ENCODE peak calls at places on chromosome 9, in five cellular contexts. I is K562; O is CD8-positive, alpha-beta T cell; N is gastrocnemius medialis; C is HFF-Myc. U is an unnamed sample.

GRCh38 chr9:123843703-123844102 is 86.2 kb downstream of the DENND1A start:
- DNase-seq in I (no peak), O (no peak), N (no peak), C (no peak), U (no peak)

GRCh38 chr9:86064220-86064619 is 35.1 kb downstream of the GOLM1 start:
- DNase-seq in I (no peak), O (no peak), N (no peak), C (no peak), U (no peak)

GRCh38 chr9:26077860-26078259 is 399.6 kb upstream of the TUSC1 start:
- DNase-seq in I (no peak), O (no peak), N (no peak), C (no peak), U (no peak)

GRCh38 chr9:83583151-83584014 is 39.6 kb upstream of the IDNK start:
- DNase-seq in I (peak; percentile 50), O (peak; percentile 24), N (no peak), C (peak; percentile 35), U (peak; percentile 77)

GRCh38 chr9:87157366-87158031 is 210.2 kb upstream of the GAS1 start:
- DNase-seq in I (no peak), O (no peak), N (no peak), C (no peak), U (no peak)

GRCh38 chr9:95239071-95239470 is 78.4 kb downstream of the FANCC start:
- DNase-seq in I (no peak), O (no peak), N (no peak), C (no peak), U (no peak)

GRCh38 chr9:136613824-136614371 is 48.8 kb upstream of the EGFL7 start:
- DNase-seq in I (no peak), O (no peak), N (no peak), C (no peak), U (no peak)

GRCh38 chr9:98323051-98323830 is 67.8 kb upstream of the TBC1D2 start:
- DNase-seq in I (no peak), O (no peak), N (no peak), C (no peak), U (no peak)

GRCh38 chr9:83066771-83067170 is 3.8 kb upstream of the RASEF start:
- DNase-seq in I (no peak), O (no peak), N (no peak), C (peak; percentile 74), U (peak; percentile 86)

GRCh38 chr9:77751341-77752091 is 103.4 kb upstream of the GNA14 start:
- DNase-seq in I (peak; percentile 9), O (no peak), N (no peak), C (peak; percentile 94), U (peak; percentile 90)

GRCh38 chr9:77759391-77759790 is 111.3 kb upstream of the GNA14 start:
- DNase-seq in I (no peak), O (no peak), N (no peak), C (no peak), U (no peak)

GRCh38 chr9:77753183-77753582 is 105.1 kb upstream of the GNA14 start:
- DNase-seq in I (no peak), O (no peak), N (no peak), C (no peak), U (no peak)

GRCh38 chr9:77752566-77752965 is 104.4 kb upstream of the GNA14 start:
- DNase-seq in I (no peak), O (no peak), N (no peak), C (no peak), U (peak; percentile 98)

GRCh38 chr9:77756449-77756848 is 108.3 kb upstream of the GNA14 start:
- DNase-seq in I (no peak), O (no peak), N (no peak), C (no peak), U (no peak)
- TF ChIP-seq CTCF in I (peak; percentile 15), O (no peak), N (no peak), C (no peak), U (no peak)

GRCh38 chr9:76758476-76758875 is 5.8 kb upstream of the PCA3 start:
- DNase-seq in I (no peak), O (no peak), N (no peak), C (no peak), U (peak; percentile 64)

GRCh38 chr9:76761448-76761847 is 2.8 kb upstream of the PCA3 start:
- DNase-seq in I (peak; percentile 11), O (no peak), N (no peak), C (no peak), U (peak; percentile 34)

GRCh38 chr9:76759726-76760125 is 4.5 kb upstream of the PCA3 start:
- DNase-seq in I (no peak), O (no peak), N (no peak), C (no peak), U (no peak)

GRCh38 chr9:76757274-76757673 is 7.0 kb upstream of the PCA3 start:
- DNase-seq in I (no peak), O (no peak), N (no peak), C (no peak), U (no peak)

DNA sequence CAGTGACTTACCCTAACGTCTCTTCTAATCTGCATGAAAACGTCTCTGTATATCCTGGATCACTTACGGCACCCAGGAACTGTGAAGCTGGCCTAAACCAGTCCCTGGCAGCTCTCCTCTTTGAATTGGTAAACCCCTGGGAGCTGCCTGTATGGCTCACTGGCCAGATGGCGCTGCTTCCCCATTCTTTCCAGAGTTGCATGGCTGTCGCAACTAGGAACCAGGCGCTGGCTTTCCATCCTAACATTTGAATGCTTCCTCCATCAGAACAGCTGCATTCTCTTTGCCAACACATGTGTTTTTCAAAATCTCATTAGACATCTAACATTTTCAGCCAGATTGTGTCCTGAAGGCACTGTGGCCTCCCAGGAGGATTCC is 8.0 kb upstream of the PCA3 start:
- DNase-seq in I (no peak), O (no peak), N (peak; percentile 6), C (peak; percentile 22), U (peak; percentile 40)
- TF ChIP-seq CTCF in I (peak; percentile 40), O (no peak), N (no peak), C (peak; percentile 40), U (peak; percentile 8)

GRCh38 chr9:133421615-133422542 is at the start of gene ADAMTS13:
- DNase-seq in I (no peak), O (no peak), N (no peak), C (no peak), U (no peak)
- TF ChIP-seq CTCF in I (peak; percentile 27), O (no peak), N (no peak), C (peak; percentile 33), U (no peak)

DNA sequence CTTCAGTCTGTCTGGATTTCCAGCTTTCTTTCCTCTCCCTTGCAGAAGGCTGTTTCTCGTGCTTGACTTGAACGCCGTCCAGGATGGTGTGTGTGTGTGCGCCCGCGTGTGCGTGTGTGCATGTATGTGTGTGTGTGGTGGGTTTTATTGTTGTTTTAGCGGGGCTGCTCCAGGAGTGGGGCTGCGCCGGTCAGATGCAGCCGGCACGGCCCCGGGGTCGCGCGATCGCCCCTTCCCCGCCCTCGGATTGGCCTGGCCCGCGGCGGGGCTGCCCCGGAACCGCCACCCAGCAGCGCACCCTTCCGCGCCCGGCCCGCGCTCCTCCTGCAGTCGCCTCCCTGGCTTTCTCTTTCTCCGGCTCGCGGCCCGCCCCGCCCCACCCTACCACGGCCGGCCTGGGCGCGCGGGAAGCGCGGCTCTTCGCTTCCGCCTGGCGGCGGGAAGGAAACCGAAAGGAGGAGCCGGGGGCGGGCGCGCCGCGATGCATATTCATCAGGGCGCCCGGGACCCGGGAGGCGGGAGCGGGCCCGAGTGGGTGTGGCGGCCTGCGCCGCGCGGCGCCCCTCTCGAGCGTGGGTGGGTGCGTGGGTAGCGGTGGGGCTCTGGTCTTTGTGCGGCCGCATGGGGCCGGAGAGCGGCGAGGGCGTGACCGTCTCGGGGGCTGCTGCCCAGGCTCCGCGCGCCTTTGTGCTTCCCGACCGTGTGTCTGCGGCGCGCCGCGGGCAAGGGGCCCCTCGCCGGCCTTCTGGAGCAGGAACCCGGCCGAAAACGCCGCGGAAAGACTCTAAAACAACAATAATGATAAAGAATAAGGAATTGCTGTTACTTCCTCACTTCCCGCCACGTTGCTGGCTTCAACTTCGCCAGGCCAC is 8.5 kb upstream of the NFIB start:
- DNase-seq in I (peak; percentile 83), O (peak; percentile 53), N (peak; percentile 86), C (no peak), U (peak; percentile 94)
- TF ChIP-seq CTCF in I (peak; percentile 40), O (no peak), N (peak; percentile 71), C (peak; percentile 26), U (peak; percentile 46)

GRCh38 chr9:12702160-12702758 is 9.1 kb downstream of the TYRP1 start:
- DNase-seq in I (peak; percentile 3), O (no peak), N (no peak), C (no peak), U (peak; percentile 85)
- TF ChIP-seq CTCF in I (no peak), O (no peak), N (no peak), C (peak; percentile 62), U (peak; percentile 70)

DNA sequence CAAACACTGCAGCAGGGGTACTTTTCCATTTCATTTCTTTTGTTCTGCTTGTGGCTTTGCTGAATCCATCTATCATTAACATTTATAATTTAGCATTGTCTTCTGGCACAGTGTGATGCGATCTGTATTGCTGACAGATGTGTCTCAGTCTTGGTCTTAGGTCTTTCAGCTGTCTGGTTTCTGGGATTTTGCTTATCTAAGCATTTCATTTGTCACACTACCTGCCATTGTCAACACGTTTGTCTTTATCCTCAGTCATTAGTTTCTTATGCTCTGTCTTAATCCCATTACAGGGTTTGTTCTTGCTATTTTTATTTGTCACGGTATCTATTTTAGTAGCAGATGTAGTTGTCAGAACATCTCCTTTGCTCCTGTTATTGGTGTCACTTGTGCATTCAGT is 303.1 kb downstream of the IZUMO3 start:
- DNase-seq in I (no peak), O (no peak), N (no peak), C (no peak), U (no peak)
- TF ChIP-seq CTCF in I (no peak), O (no peak), N (no peak), C (no peak), U (no peak)

GRCh38 chr9:73050062-73050814 is 97.4 kb upstream of the ALDH1A1 start:
- DNase-seq in I (no peak), O (no peak), N (no peak), C (no peak), U (peak; percentile 50)
- TF ChIP-seq CTCF in I (peak; percentile 2), O (no peak), N (no peak), C (no peak), U (peak; percentile 54)

DNA sequence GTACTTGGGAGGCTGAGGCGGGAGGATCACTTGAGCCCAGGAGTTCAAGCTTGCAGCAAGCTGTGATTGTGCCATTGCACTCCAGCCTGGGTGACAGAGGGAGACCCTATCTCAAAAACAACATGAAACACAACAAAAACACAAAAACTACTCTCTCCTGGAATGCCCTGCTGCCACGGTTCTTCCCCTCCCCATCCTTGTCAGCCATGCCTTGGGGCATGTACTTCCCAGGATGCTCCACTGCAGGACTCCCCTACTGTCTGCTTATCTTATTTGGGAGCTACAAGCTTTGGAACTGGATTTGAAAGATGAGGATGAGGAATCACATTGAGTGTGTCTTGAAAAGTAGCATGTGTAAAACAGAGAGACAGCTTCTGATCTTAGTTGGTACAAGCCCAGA is 40.1 kb upstream of the KIAA1958 start:
- DNase-seq in I (no peak), O (no peak), N (no peak), C (no peak), U (no peak)
- TF ChIP-seq CTCF in I (no peak), O (no peak), N (no peak), C (no peak), U (no peak)

GRCh38 chr9:29906065-29906464 is 2332.8 kb upstream of the C9orf72 start:
- DNase-seq in I (no peak), O (no peak), N (no peak), C (no peak), U (no peak)
- TF ChIP-seq CTCF in I (no peak), O (no peak), N (no peak), C (no peak), U (no peak)

GRCh38 chr9:134384811-134385479 is 58.7 kb downstream of the RXRA start:
- DNase-seq in I (no peak), O (no peak), N (no peak), C (no peak), U (no peak)
- TF ChIP-seq CTCF in I (no peak), O (no peak), N (no peak), C (no peak), U (no peak)